ENCODE peak calls at places on chromosomes 16 and 17, in four cellular contexts. E is kidney, M is lower lobe of right lung, D is lung. Y is an unnamed sample.

GRCh38 chr17:13688716-13689115 is 87.0 kb upstream of the HS3ST3A1 start:
- DNase-seq in D (no peak), M (no peak), E (no peak), Y (no peak)

GRCh38 chr16:78732693-78733092 is 633.2 kb downstream of the WWOX start:
- DNase-seq in E (no peak), M (no peak), D (no peak), Y (no peak)

GRCh38 chr16:180101-180920 is at the start of gene HBQ1:
- DNase-seq in E (peak), D (no peak), M (no peak), Y (no peak)

GRCh38 chr16:73054732-73055481 is 7.0 kb upstream of the ZFHX3 start:
- DNase-seq in M (no peak), D (no peak), E (no peak), Y (no peak)

GRCh38 chr16:88697831-88698693 is 8.1 kb downstream of the RNF166 start:
- DNase-seq in E (no peak), D (no peak), M (no peak), Y (no peak)

GRCh38 chr16:28491080-28491969 is 549 bp downstream of the CLN3 start:
- DNase-seq in M (peak), E (peak), D (peak), Y (no peak)

GRCh38 chr16:68380676-68381362 is 67.5 kb downstream of the SMPD3 start:
- DNase-seq in M (no peak), E (no peak), D (no peak), Y (no peak)

GRCh38 chr16:8850279-8850885 is 18.4 kb downstream of the CARHSP1 start:
- DNase-seq in D (no peak), M (no peak), E (peak), Y (no peak)

GRCh38 chr16:9428355-9429005 is 337.0 kb downstream of the HAPSTR1 start:
- DNase-seq in D (no peak), M (no peak), E (no peak), Y (no peak)

GRCh38 chr17:49292901-49293300 is 62.3 kb upstream of the PHOSPHO1 start:
- DNase-seq in M (no peak), D (no peak), E (no peak), Y (no peak)

GRCh38 chr17:64781394-64781793 is 119.3 kb upstream of the SMURF2 start:
- DNase-seq in M (peak), D (peak), E (peak), Y (no peak)

GRCh38 chr17:66340720-66341119 is 38.3 kb downstream of the PRKCA start:
- DNase-seq in E (no peak), D (no peak), M (no peak), Y (no peak)

GRCh38 chr16:14263011-14263410 is 191.9 kb downstream of the MRTFB start:
- DNase-seq in D (no peak), M (no peak), E (no peak), Y (no peak)

GRCh38 chr17:3043737-3044365 is 19.6 kb downstream of the OR1D5 start:
- DNase-seq in D (no peak), E (peak), M (no peak), Y (no peak)

GRCh38 chr16:64276646-64277045 is 845.2 kb downstream of the CDH11 start:
- DNase-seq in E (no peak), M (no peak), D (no peak), Y (no peak)

GRCh38 chr16:49986351-49987124 is 38.5 kb upstream of the CNEP1R1 start:
- DNase-seq in M (no peak), D (no peak), E (no peak), Y (peak)

GRCh38 chr17:29573871-29574731 is 5.6 kb downstream of the TP53I13 start:
- DNase-seq in D (no peak), E (peak), M (no peak), Y (no peak)

GRCh38 chr17:6914711-6915110 is 81.1 kb upstream of the ALOX12 start:
- DNase-seq in M (no peak), E (no peak), D (no peak), Y (no peak)

GRCh38 chr16:11359370-11359769 is 14.1 kb downstream of the RMI2 start:
- DNase-seq in M (no peak), E (peak), D (peak), Y (peak)

GRCh38 chr17:19706791-19707727 is 9.3 kb downstream of the SLC47A2 start:
- DNase-seq in D (no peak), M (no peak), E (no peak), Y (no peak)

GRCh38 chr16:79618712-79619050 is 18.1 kb upstream of the MAF start:
- DNase-seq in D (no peak), M (no peak), E (no peak), Y (no peak)

GRCh38 chr17:32136856-32137255 is 5.4 kb upstream of the RHOT1 start:
- DNase-seq in E (peak), D (no peak), M (no peak), Y (no peak)

GRCh38 chr17:74252272-74252671 is 21.8 kb upstream of the DNAI2 start:
- DNase-seq in M (no peak), D (no peak), E (no peak), Y (no peak)

GRCh38 chr17:71494045-71494444 is 626.8 kb upstream of the SOX9 start:
- DNase-seq in M (no peak), D (no peak), E (no peak), Y (peak)

GRCh38 chr17:57954421-57955182 is 610 bp downstream of the CUEDC1 start:
- DNase-seq in M (peak), E (peak), D (peak), Y (no peak)

GRCh38 chr17:27385626-27386025 is 70.6 kb upstream of the KSR1 start:
- DNase-seq in M (no peak), D (no peak), E (no peak), Y (no peak)

GRCh38 chr17:27386206-27387075 is 69.8 kb upstream of the KSR1 start:
- DNase-seq in E (no peak), D (no peak), M (no peak), Y (no peak)

GRCh38 chr17:27384261-27384701 is 72.0 kb upstream of the KSR1 start:
- DNase-seq in D (no peak), E (no peak), M (no peak), Y (peak)

GRCh38 chr17:27382025-27382424 is 74.2 kb upstream of the KSR1 start:
- DNase-seq in E (no peak), D (no peak), M (no peak), Y (no peak)

GRCh38 chr17:27384721-27385120 is 71.5 kb upstream of the KSR1 start:
- DNase-seq in E (no peak), M (no peak), D (no peak), Y (no peak)
- TF ChIP-seq CTCF in E (no peak), M (no peak), D (no peak), Y (no peak)

GRCh38 chr17:81976332-81977210 is 858 bp upstream of the ASPSCR1 start:
- DNase-seq in M (peak), E (peak), D (peak), Y (no peak)
- H3K4me3 ChIP-seq in M (peak), E (peak), D (peak), Y (peak)

DNA sequence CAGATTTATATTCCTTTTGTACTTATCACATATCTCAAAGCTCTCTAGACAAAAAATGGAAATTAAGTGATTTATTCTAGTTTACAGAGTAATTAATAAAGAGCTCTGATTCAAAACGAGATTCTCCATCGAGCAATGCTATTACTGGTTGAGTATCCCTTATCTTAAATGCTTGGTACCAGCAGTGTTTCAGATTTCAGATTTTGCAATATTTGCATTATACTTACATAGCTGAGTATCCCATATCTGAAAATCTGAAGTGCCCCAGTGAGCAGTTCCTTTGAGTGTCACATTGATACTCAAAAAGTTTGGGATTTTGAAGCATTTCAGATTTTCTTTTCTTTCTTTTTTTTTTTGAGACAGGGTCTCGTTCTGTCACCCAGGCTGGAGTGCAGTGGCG is 57.4 kb upstream of the STAC2 start:
- DNase-seq in D (no peak), M (no peak), E (no peak), Y (no peak)
- TF ChIP-seq CTCF in D (no peak), M (no peak), E (no peak), Y (no peak)

GRCh38 chr17:78323821-78324390 is 36.0 kb downstream of the SOCS3 start:
- DNase-seq in D (no peak), E (no peak), M (no peak), Y (no peak)

GRCh38 chr17:78322858-78323455 is 36.9 kb downstream of the SOCS3 start:
- DNase-seq in D (no peak), E (peak), M (no peak), Y (no peak)

GRCh38 chr17:78327880-78328279 is 32.0 kb downstream of the SOCS3 start:
- DNase-seq in M (no peak), D (no peak), E (peak), Y (no peak)

GRCh38 chr17:78324391-78325075 is 35.3 kb downstream of the SOCS3 start:
- DNase-seq in D (peak), M (peak), E (peak), Y (no peak)

DNA sequence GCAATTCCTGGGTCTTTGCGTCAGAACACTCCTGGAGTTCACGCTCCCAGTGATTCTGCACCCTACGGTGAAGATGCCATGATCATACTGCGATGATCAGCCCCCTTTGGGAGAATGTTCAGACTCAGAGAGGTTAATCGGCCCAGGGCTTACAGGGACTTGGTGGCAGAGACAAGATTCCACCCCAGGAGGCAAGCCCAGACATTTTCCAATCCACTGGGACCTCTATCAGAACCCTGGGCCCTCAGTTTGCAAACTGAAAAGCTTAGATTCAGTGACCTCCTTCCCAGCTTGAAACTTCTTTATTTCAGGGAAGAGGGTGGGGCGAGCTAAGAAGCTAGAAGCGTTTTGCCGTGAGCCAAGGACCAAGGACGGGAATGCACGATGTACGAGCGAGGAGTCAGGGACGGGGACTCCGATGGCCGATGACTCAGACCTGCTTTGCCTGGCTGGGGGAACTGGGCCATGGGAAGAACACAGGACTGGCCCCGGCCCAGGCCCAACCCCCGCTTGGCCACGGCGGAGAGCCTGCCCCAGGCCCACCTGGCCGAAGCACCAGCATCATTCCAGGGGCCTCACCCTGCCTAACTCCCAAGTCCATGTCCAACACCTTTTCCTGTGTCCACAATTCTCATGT is 34.7 kb downstream of the SOCS3 start:
- DNase-seq in D (no peak), M (no peak), E (peak), Y (no peak)
- H3K4me3 ChIP-seq in D (no peak), M (peak), E (no peak), Y (no peak)

GRCh38 chr17:81615401-81615930 is 21.4 kb downstream of the NPLOC4 start:
- DNase-seq in M (peak), D (no peak), E (peak), Y (no peak)
- TF ChIP-seq CTCF in M (no peak), D (no peak), E (no peak), Y (no peak)

GRCh38 chr16:66418165-66418962 is 8.7 kb upstream of the BEAN1 start:
- DNase-seq in D (no peak), E (no peak), M (no peak), Y (no peak)
- H3K4me3 ChIP-seq in D (no peak), E (no peak), M (no peak), Y (no peak)

DNA sequence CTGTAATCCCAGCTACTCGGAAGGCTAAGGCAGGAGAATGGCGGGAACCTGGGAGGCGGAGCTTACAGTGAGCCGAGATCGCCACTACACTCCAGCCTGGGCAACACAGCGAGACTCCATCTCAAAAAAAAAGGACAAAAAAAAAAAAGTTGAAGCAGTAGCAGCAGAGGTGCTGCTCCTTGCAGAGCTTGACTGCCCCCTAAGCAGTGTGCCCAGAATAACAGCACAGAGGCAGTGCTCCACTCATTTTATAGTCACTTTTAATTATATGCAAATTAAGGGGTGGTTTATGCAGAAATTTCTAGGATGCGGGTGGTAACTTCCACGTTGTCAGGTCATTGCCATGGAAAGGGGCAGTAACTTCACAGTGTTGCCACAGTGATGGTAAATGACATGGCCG is 54.3 kb upstream of the NOL11 start:
- DNase-seq in M (no peak), D (no peak), E (no peak), Y (no peak)
- TF ChIP-seq CTCF in M (no peak), D (no peak), E (no peak), Y (no peak)